ENCODE peak calls at places on chromosome 6, in six cellular contexts. I is prostate gland, G is AG10803, A is GM12865, L is Karpas-422, O is DND-41. J is an unnamed sample.

GRCh38 chr6:156992396-156992795 is 215.2 kb downstream of the ARID1B start:
- DNase-seq in O (no peak), L (no peak), G (no peak), A (no peak), I (no peak), J (peak)

GRCh38 chr6:26125015-26125690 is 37.9 kb downstream of the HFE start:
- DNase-seq in L (no peak), A (peak), I (no peak), O (peak), G (no peak), J (peak)

GRCh38 chr6:137904822-137905617 is 38.0 kb downstream of the TNFAIP3 start:
- DNase-seq in I (no peak), L (no peak), O (no peak), A (peak), G (peak), J (no peak)

GRCh38 chr6:91575032-91575431 is 988.2 kb upstream of the MAP3K7 start:
- DNase-seq in I (no peak), G (no peak), L (no peak), O (no peak), A (no peak), J (no peak)

GRCh38 chr6:40293824-40294188 is 293.4 kb downstream of the LRFN2 start:
- DNase-seq in A (no peak), O (no peak), I (no peak), L (no peak), G (no peak), J (no peak)

GRCh38 chr6:142893088-142893487 is 51.9 kb downstream of the HIVEP2 start:
- DNase-seq in G (no peak), O (no peak), I (no peak), L (no peak), A (no peak), J (peak)

GRCh38 chr6:132062626-132063025 is 111.5 kb upstream of the CCN2 start:
- DNase-seq in O (no peak), I (no peak), L (no peak), G (no peak), A (no peak), J (no peak)

GRCh38 chr6:26156850-26157149 is 69.6 kb downstream of the HFE start:
- DNase-seq in G (no peak), O (no peak), L (no peak), A (no peak), I (peak), J (no peak)

GRCh38 chr6:159929819-159930218 is 39.0 kb downstream of the MAS1 start:
- DNase-seq in I (no peak), L (no peak), A (peak), O (no peak), G (no peak), J (no peak)

GRCh38 chr6:100203391-100203790 is 209.4 kb upstream of the MCHR2 start:
- DNase-seq in A (no peak), L (no peak), I (no peak), G (peak), O (no peak), J (peak)

GRCh38 chr6:145260491-145260890 is 474.8 kb downstream of the EPM2A start:
- DNase-seq in L (no peak), G (no peak), O (no peak), I (no peak), A (no peak), J (no peak)

GRCh38 chr6:53582963-53583362 is 38.1 kb upstream of the GCLC start:
- DNase-seq in I (no peak), L (no peak), G (no peak), O (no peak), A (no peak), J (no peak)

GRCh38 chr6:13810688-13811446 is 3.5 kb downstream of the MCUR1 start:
- DNase-seq in G (peak), A (no peak), O (no peak), I (no peak), L (no peak), J (no peak)

GRCh38 chr6:56977192-56977591 is 22.3 kb downstream of the BEND6 start:
- DNase-seq in O (no peak), I (no peak), L (no peak), G (no peak), A (peak), J (no peak)

GRCh38 chr6:130203370-130203769 is 19.4 kb downstream of the SAMD3 start:
- DNase-seq in G (no peak), L (no peak), I (no peak), A (peak), O (no peak), J (no peak)

GRCh38 chr6:74044417-74045096 is 348.6 kb downstream of the CD109 start:
- DNase-seq in A (no peak), I (no peak), L (no peak), O (no peak), G (peak), J (peak)

GRCh38 chr6:35234901-35235300 is 21.1 kb downstream of the SCUBE3 start:
- DNase-seq in O (no peak), I (no peak), L (no peak), G (no peak), A (no peak), J (no peak)

GRCh38 chr6:79640146-79641111 is 9.3 kb downstream of the SH3BGRL2 start:
- DNase-seq in G (no peak), L (no peak), O (no peak), A (no peak), I (no peak), J (no peak)

GRCh38 chr6:154450498-154450897 is 60.0 kb downstream of the CNKSR3 start:
- DNase-seq in G (no peak), L (no peak), O (no peak), I (no peak), A (no peak), J (no peak)

GRCh38 chr6:21323577-21323976 is 270.0 kb upstream of the SOX4 start:
- DNase-seq in O (no peak), I (no peak), L (no peak), G (no peak), A (no peak), J (no peak)

GRCh38 chr6:80520195-80520594 is 413.7 kb downstream of the BCKDHB start:
- DNase-seq in I (no peak), L (no peak), O (no peak), A (no peak), G (peak), J (peak)

GRCh38 chr6:67896476-67896875 is 738.6 kb upstream of the ADGRB3 start:
- DNase-seq in I (no peak), A (no peak), G (no peak), O (no peak), L (no peak), J (peak)

DNA sequence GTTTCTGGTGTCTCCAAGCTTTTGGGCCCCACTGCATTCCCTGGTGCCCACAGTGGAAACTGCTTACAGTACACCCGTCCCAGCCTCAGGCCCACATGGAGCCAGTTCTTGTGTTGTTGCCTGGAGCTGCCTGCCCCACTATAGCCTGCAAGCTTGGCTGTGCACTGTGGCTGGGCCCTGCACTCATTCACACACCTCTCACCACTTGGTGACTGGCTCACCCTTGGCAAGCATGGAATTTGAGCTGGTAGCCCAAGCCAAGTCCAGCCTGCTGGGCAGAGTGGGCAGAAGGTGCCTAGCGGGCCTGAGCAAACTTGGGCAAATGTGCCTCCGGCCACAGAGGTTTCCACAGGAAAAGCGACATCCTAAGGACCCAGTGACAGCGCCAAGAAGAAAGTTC is 472.3 kb downstream of the MMUT start:
- DNase-seq in I (no peak), G (no peak), A (peak), O (no peak), L (no peak), J (no peak)
- H3K4me3 ChIP-seq in I (no peak), G (no peak), A (peak), O (no peak), L (peak), J (no peak)

GRCh38 chr6:147548930-147549475 is 40.5 kb downstream of the SAMD5 start:
- DNase-seq in A (no peak), O (no peak), L (no peak), G (no peak), I (no peak), J (no peak)

GRCh38 chr6:147544420-147544819 is 35.9 kb downstream of the SAMD5 start:
- DNase-seq in G (no peak), A (no peak), O (no peak), L (no peak), I (no peak), J (no peak)

GRCh38 chr6:147546501-147547368 is 38.2 kb downstream of the SAMD5 start:
- DNase-seq in L (no peak), O (no peak), I (no peak), A (no peak), G (no peak), J (no peak)

GRCh38 chr6:147549531-147549930 is 41.0 kb downstream of the SAMD5 start:
- DNase-seq in L (no peak), G (no peak), O (no peak), A (no peak), I (no peak), J (no peak)

GRCh38 chr6:147547369-147547902 is 38.9 kb downstream of the SAMD5 start:
- DNase-seq in A (no peak), G (no peak), O (no peak), I (no peak), L (no peak), J (no peak)
- H3K4me3 ChIP-seq in A (no peak), G (no peak), O (no peak), I (no peak), L (no peak), J (no peak)

GRCh38 chr6:136226027-136226673 is 24.0 kb downstream of the MTFR2 start:
- DNase-seq in A (peak), O (peak), I (peak), L (peak), G (peak), J (peak)
- H3K4me3 ChIP-seq in A (no peak), O (peak), I (no peak), L (peak), G (peak), J (no peak)

GRCh38 chr6:158709809-158710208 is 60.0 kb downstream of the SYTL3 start:
- DNase-seq in G (no peak), A (no peak), O (no peak), I (no peak), L (no peak), J (no peak)

GRCh38 chr6:158715330-158716311 is 65.8 kb downstream of the SYTL3 start:
- DNase-seq in G (no peak), L (peak), I (no peak), O (no peak), A (peak), J (no peak)

GRCh38 chr6:158711264-158711663 is 61.4 kb downstream of the SYTL3 start:
- DNase-seq in G (no peak), I (no peak), O (no peak), A (no peak), L (no peak), J (peak)

GRCh38 chr6:158717341-158718328 is 67.8 kb downstream of the SYTL3 start:
- DNase-seq in I (no peak), G (no peak), A (peak), L (no peak), O (no peak), J (no peak)

DNA sequence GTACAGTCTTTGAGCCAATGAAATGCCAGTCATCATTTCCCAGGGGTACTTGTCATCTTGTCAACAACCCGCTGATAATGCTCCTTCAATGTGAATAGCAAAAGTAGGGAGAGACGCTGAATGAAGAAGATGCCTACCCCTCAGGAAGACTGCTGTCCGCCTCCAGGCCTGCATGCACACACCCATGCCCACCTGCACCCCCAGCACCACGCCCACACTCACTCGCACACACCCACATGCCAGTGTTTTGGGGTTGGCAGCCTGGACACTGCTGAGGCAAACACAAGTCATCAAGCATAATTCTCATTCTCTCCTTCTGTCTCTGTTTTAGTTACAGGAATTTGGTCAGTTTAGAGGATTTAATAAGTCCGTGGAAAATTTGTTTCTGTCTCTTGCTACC is 63.6 kb downstream of the SYTL3 start:
- DNase-seq in A (no peak), O (no peak), I (no peak), G (no peak), L (no peak), J (no peak)
- H3K4me3 ChIP-seq in A (no peak), O (no peak), I (no peak), G (no peak), L (no peak), J (no peak)

GRCh38 chr6:3230275-3231212 is 3.1 kb upstream of the TUBB2B start:
- DNase-seq in I (no peak), G (peak), L (no peak), A (no peak), O (no peak), J (no peak)
- H3K4me3 ChIP-seq in I (peak), G (peak), L (no peak), A (no peak), O (no peak), J (peak)

GRCh38 chr6:125507987-125508655 is 206.4 kb upstream of the HDDC2 start:
- DNase-seq in G (peak), O (no peak), L (peak), I (no peak), A (peak), J (peak)
- H3K4me3 ChIP-seq in G (no peak), O (no peak), L (no peak), I (no peak), A (no peak), J (no peak)

DNA sequence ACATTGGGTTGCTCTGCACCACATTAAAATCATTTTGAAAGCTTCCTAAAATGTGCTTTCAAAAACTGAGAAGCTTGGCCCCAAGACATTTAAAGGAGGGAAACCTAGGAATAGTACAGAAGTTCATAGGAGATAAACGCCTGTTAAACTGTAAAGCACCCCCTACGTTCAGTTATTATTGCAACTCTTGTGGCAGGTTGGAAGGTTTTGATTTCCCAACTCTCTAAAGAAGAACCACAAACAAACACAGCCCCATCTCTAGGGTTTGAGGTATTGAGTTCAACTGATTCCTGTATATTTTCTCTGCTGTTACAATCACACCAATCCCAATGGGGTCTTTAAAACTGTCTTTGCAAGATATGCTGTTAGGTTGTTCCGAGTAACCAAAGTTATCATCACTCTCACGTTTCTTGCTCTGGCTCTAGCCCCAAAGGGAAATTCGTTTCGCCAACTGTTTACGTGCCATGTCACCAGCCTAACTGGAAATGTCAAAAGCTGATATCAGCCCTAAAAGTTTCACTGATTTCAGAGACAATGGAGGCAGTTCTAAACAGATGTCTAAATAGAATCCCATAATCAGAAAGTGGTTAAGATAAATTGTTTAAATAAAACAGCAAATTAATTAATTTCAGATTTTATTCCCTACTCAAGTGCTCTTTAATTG is 12.1 kb downstream of the TFAP2A start:
- DNase-seq in O (no peak), A (no peak), I (no peak), G (no peak), L (no peak), J (no peak)
- H3K4me3 ChIP-seq in O (no peak), A (no peak), I (no peak), G (no peak), L (peak), J (no peak)

DNA sequence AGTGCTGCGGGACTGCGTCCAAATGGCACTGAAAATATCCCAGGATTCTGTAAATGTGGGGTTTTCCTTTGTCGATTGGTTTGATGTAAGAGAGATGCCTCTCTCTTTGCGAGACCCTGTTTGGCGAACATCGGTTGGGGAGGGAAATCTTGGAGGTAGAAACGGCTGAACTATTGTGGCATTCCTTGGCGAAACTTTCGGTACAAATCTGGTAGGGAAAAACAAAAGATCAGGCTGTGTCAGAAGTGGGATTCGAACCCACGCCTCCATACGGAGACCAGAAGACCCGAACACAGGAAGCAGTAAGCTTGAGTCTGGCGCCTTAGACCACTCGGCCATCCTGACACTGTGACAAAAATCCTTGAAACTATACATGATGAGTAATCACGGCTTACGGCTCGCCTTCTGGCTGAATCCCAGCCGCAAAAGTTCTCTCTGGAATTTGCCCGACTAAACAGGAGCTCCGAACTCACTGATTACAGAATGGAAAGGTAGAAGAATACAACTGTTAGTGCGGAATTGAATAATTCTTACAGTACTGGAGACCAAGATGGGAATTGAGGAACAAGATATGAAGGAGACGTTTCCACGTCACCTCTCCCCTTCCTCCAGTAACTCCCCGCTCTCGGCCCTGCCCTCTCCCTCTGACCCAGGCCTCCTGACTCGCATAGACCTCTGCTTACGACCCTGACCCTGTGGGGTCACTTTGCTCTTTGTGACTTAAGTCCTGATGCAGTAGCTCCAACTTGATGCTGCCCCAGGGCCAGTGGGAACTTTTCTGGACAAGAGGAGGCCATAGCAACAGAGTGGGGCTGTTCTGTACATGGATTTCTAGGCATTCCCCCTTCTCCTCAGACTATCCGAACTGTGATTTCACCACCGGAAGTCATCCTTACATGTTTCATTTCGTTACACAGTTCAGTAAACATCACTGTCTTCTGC is 132.8 kb upstream of the ZNF184 start:
- DNase-seq in A (peak), L (no peak), G (peak), I (no peak), O (no peak), J (peak)
- H3K4me3 ChIP-seq in A (peak), L (no peak), G (peak), I (no peak), O (no peak), J (peak)

GRCh38 chr6:75101896-75102680 is 103.8 kb downstream of the COL12A1 start:
- DNase-seq in A (no peak), G (peak), O (no peak), I (no peak), L (no peak), J (peak)
- H3K4me3 ChIP-seq in A (no peak), G (no peak), O (no peak), I (no peak), L (no peak), J (no peak)

DNA sequence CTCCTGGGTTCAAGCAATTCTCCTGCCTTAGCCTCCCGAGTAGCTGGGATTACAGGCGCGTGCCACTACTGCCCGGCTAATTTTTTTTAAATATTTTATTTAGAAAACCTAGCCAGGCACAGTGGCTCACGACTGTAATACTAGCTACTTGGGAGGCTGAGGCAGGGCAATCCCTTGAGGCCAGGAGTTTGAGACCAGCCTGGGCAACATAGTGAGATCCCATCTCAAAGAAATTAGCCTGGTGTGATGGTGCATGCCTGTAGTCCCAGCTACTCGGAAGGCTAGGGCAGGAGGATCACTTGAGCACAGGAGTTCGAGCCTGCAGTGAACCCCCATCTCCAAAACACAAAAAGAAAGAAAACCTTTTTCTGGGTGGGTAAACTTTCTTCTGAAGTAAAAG is 2.4 kb downstream of the SLC44A4 start:
- DNase-seq in L (no peak), G (no peak), I (no peak), O (no peak), A (no peak), J (no peak)
- H3K4me3 ChIP-seq in L (no peak), G (no peak), I (peak), O (no peak), A (no peak), J (no peak)